ENCODE peak calls at places on chromosomes 16 and 17, in seven cellular contexts. Y is A673; M is A549; L is lung; X is CD8-positive, alpha-beta T cell; N is PC-9; V is upper lobe of right lung. O is an unnamed sample.
A peak's percentile ranks its signal among the peaks of the same experiment; 100 is the strongest.

GRCh38 chr16:31105677-31106213 is 2.4 kb upstream of the BCKDK start:
- DNase-seq in X (peak; percentile 75), M (peak; percentile 82), L (peak; percentile 89), V (peak; percentile 94), N (peak; percentile 93), Y (peak; percentile 54), O (peak; percentile 44)

GRCh38 chr16:81424761-81425160 is 19.8 kb upstream of the CMIP start:
- DNase-seq in M (peak; percentile 65), L (no peak), X (no peak), V (no peak), N (no peak), Y (no peak), O (peak; percentile 74)

GRCh38 chr17:40727447-40728231 is 24.1 kb upstream of the KRT24 start:
- DNase-seq in N (peak; percentile 10), M (no peak), Y (no peak), X (no peak), L (no peak), V (no peak), O (peak; percentile 44)

GRCh38 chr16:5523794-5524193 is 426.2 kb upstream of the EEF2KMT start:
- DNase-seq in N (no peak), Y (peak; percentile 68), V (no peak), M (no peak), X (no peak), L (no peak), O (no peak)

GRCh38 chr17:35799942-35800341 is 4.5 kb upstream of the MMP28 start:
- DNase-seq in X (no peak), N (peak; percentile 70), Y (no peak), M (peak; percentile 50), L (peak; percentile 87), V (peak; percentile 88), O (peak; percentile 68)

GRCh38 chr16:57462978-57463362 is 491 bp downstream of the POLR2C start:
- DNase-seq in V (no peak), Y (no peak), M (no peak), L (no peak), N (no peak), X (no peak), O (no peak)

GRCh38 chr17:55873017-55873758 is 122.3 kb downstream of the PCTP start:
- DNase-seq in L (no peak), X (no peak), V (no peak), M (no peak), Y (no peak), N (no peak), O (no peak)

GRCh38 chr17:15917439-15918027 is 27.4 kb upstream of the ADORA2B start:
- DNase-seq in V (peak; percentile 74), L (no peak), N (no peak), X (no peak), Y (no peak), M (no peak), O (no peak)

GRCh38 chr17:3981455-3981854 is 17.2 kb upstream of the ATP2A3 start:
- DNase-seq in X (no peak), V (peak; percentile 48), N (no peak), L (no peak), Y (no peak), M (no peak), O (no peak)

GRCh38 chr17:41511130-41511529 is 5.7 kb upstream of the KRT13 start:
- DNase-seq in M (no peak), N (no peak), Y (no peak), X (no peak), L (no peak), V (no peak), O (no peak)

GRCh38 chr17:76174072-76174471 is 33.0 kb upstream of the FOXJ1 start:
- DNase-seq in M (no peak), N (no peak), V (no peak), X (no peak), L (no peak), Y (no peak), O (no peak)

GRCh38 chr16:56356276-56357241 is 68.8 kb downstream of the AMFR start:
- DNase-seq in Y (peak; percentile 73), M (peak; percentile 85), N (peak; percentile 85), L (peak; percentile 75), V (peak; percentile 89), X (peak; percentile 34), O (peak; percentile 76)

GRCh38 chr17:76438906-76439305 is 14.0 kb downstream of the UBE2O start:
- DNase-seq in N (no peak), X (no peak), M (no peak), V (no peak), Y (no peak), L (no peak), O (no peak)

GRCh38 chr17:77770331-77771105 is 188.0 kb upstream of the TNRC6C start:
- DNase-seq in Y (peak; percentile 40), M (peak; percentile 32), X (no peak), L (no peak), N (no peak), V (no peak), O (no peak)

GRCh38 chr16:68658974-68659360 is 13.9 kb downstream of the CDH3 start:
- DNase-seq in Y (no peak), N (no peak), L (no peak), X (no peak), V (no peak), M (no peak), O (no peak)

GRCh38 chr16:86391987-86392386 is 118.3 kb upstream of the FOXF1 start:
- DNase-seq in V (no peak), M (no peak), Y (peak; percentile 21), N (no peak), X (no peak), L (no peak), O (no peak)

GRCh38 chr16:81457326-81458133 is 12.9 kb downstream of the CMIP start:
- DNase-seq in N (no peak), Y (no peak), M (peak; percentile 75), V (no peak), X (no peak), L (no peak), O (peak; percentile 37)

GRCh38 chr16:2777231-2777902 is at the start of gene ELOB:
- DNase-seq in N (peak; percentile 88), V (peak; percentile 95), M (peak; percentile 79), X (peak; percentile 90), Y (peak; percentile 92), L (peak; percentile 87), O (peak; percentile 89)

GRCh38 chr16:17801024-17801423 is 330.3 kb upstream of the XYLT1 start:
- DNase-seq in V (no peak), N (no peak), X (no peak), Y (no peak), L (no peak), M (no peak), O (no peak)

GRCh38 chr16:75081179-75081859 is 35.3 kb downstream of the LDHD start:
- DNase-seq in L (no peak), X (no peak), N (no peak), M (no peak), Y (no peak), V (no peak), O (no peak)

GRCh38 chr17:62705781-62706597 is 78.5 kb downstream of the MRC2 start:
- DNase-seq in N (no peak), Y (no peak), V (peak; percentile 47), X (no peak), L (no peak), M (no peak), O (no peak)

GRCh38 chr16:54446639-54447038 is 160.1 kb upstream of the IRX3 start:
- DNase-seq in V (no peak), M (peak; percentile 5), L (no peak), N (no peak), Y (peak; percentile 92), X (no peak), O (peak; percentile 80)

GRCh38 chr17:56688151-56688550 is 94.7 kb downstream of the NOG start:
- DNase-seq in N (no peak), M (no peak), Y (no peak), L (no peak), V (no peak), X (no peak), O (no peak)

DNA sequence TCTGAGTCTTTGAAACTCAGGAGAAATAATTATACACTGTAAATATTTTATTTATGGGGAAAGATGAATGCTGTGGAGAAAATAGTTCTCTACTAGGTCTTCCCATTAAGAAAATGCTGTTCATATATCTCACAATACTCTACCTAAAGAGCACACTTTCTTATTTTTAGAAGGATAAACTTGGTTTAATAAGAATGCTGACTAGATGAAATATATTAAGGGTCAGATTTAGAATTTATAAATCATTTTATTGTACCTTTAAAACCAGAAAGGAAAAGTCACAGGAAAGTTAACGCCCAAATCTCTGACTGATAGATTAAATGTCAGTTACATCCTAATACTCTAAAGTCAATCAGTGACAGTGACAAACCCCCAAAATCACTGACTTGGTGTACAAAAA is 48.7 kb downstream of the SLC6A4 start:
- DNase-seq in L (no peak), V (no peak), M (no peak), Y (no peak), N (no peak), X (no peak), O (no peak)
- TF ChIP-seq CTCF in L (no peak), V (no peak), M (no peak), Y (no peak), N (no peak), X (no peak), O (no peak)

GRCh38 chr17:73952498-73953205 is 250.8 kb upstream of the RPL38 start:
- DNase-seq in L (no peak), Y (peak; percentile 31), V (peak; percentile 77), M (peak; percentile 46), X (peak; percentile 11), N (no peak), O (no peak)
- H3K4me3 ChIP-seq in L (no peak overlapping the region), Y (peak overlapping the region; percentile 42), V (peak overlapping the region; percentile 36), M (peak overlapping the region; percentile 46), X (peak overlapping the region; percentile 21), N (no peak overlapping the region), O (no peak overlapping the region)

GRCh38 chr16:71499775-71500364 is 10.7 kb upstream of the ZNF19 start:
- DNase-seq in V (no peak), L (no peak), N (peak; percentile 40), M (peak; percentile 67), X (peak; percentile 36), Y (peak; percentile 67), O (peak; percentile 72)

GRCh38 chr16:71504901-71505300 is 15.8 kb upstream of the ZNF19 start:
- DNase-seq in N (no peak), M (no peak), Y (no peak), V (no peak), L (no peak), X (no peak), O (peak; percentile 79)

GRCh38 chr16:71498031-71498430 is 8.9 kb upstream of the ZNF19 start:
- DNase-seq in M (no peak), L (no peak), Y (no peak), V (no peak), N (no peak), X (no peak), O (no peak)

GRCh38 chr16:71500964-71501363 is 11.8 kb upstream of the ZNF19 start:
- DNase-seq in M (no peak), N (no peak), X (no peak), V (no peak), Y (no peak), L (no peak), O (no peak)

GRCh38 chr16:71501562-71501961 is 12.4 kb upstream of the ZNF19 start:
- DNase-seq in Y (no peak), N (no peak), V (no peak), X (no peak), L (no peak), M (no peak), O (no peak)
- TF ChIP-seq CTCF in Y (no peak), N (no peak), V (no peak), X (no peak), L (no peak), M (no peak), O (no peak)

DNA sequence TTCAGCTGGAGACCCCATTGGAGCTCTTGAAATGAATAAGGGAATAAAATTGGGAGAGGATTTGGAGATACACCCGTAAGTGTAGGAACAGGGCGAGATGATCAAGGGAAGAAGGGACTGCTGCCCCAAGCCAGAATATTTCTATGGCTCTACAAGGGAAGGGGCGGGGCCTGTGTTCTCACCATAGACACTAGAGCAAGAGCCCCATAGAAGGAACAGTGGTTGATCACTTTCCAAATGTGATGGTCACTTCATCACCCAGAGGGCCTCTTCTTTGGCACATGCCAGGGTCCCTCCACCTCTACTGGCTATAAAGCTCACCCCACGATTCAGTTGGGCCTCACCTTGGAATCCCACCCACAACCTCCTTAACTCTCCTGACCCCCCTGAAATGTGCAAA is 25.0 kb downstream of the GPRC5B start:
- DNase-seq in M (no peak), V (no peak), N (no peak), Y (no peak), X (no peak), L (no peak), O (no peak)
- H3K4me3 ChIP-seq in M (no peak overlapping the region), V (no peak overlapping the region), N (no peak overlapping the region), Y (no peak overlapping the region), X (no peak overlapping the region), L (no peak overlapping the region), O (no peak overlapping the region)